ENCODE peak calls at places on chromosomes 5 and 9, in four cellular contexts. K is fibroblast of lung, F is AG04450, C is coronary artery. J is an unnamed sample.

GRCh38 chr5:36662291-36662851 is 56.0 kb downstream of the SLC1A3 start:
- DNase-seq in C (no peak), K (no peak), F (no peak), J (no peak)

GRCh38 chr5:74953961-74954720 is 88.0 kb upstream of the FAM169A start:
- DNase-seq in K (peak), C (no peak), F (no peak), J (no peak)

GRCh38 chr5:148909766-148910165 is 83.4 kb downstream of the ADRB2 start:
- DNase-seq in F (no peak), K (no peak), C (no peak), J (no peak)

GRCh38 chr5:93346301-93346700 is 234.7 kb downstream of the NR2F1-AS1 start:
- DNase-seq in C (no peak), K (no peak), F (no peak), J (no peak)

GRCh38 chr5:18553269-18553668 is 919.0 kb downstream of the TAF11L14 start:
- DNase-seq in C (no peak), F (no peak), K (no peak), J (no peak)

GRCh38 chr9:119487118-119487827 is 118.0 kb upstream of the BRINP1 start:
- DNase-seq in C (no peak), F (no peak), K (no peak), J (no peak)

GRCh38 chr5:10348258-10348657 is 5.2 kb upstream of the MARCHF6 start:
- DNase-seq in K (no peak), F (no peak), C (no peak), J (no peak)

GRCh38 chr5:172713113-172713808 is 57.7 kb downstream of the DUSP1 start:
- DNase-seq in F (no peak), C (no peak), K (peak), J (peak)

GRCh38 chr5:107554776-107555424 is 115.8 kb downstream of the EFNA5 start:
- DNase-seq in F (no peak), C (no peak), K (no peak), J (no peak)

GRCh38 chr5:20276061-20276958 is 288.3 kb upstream of the CDH18 start:
- DNase-seq in K (peak), F (peak), C (no peak), J (no peak)

GRCh38 chr5:68068204-68068603 is 147.4 kb upstream of the PIK3R1 start:
- DNase-seq in K (peak), C (no peak), F (no peak), J (no peak)

GRCh38 chr9:86041331-86041741 is 58.0 kb downstream of the GOLM1 start:
- DNase-seq in F (peak), K (peak), C (no peak), J (peak)

GRCh38 chr9:15430920-15431844 is 8.5 kb downstream of the SNAPC3 start:
- DNase-seq in K (no peak), C (no peak), F (no peak), J (no peak)

GRCh38 chr5:160463775-160464465 is 42.3 kb downstream of the PTTG1 start:
- DNase-seq in C (no peak), K (peak), F (no peak), J (no peak)

GRCh38 chr5:10596886-10597451 is 33.1 kb downstream of the ANKRD33B start:
- DNase-seq in K (no peak), F (no peak), C (no peak), J (peak)

GRCh38 chr5:18745988-18746615 is 1111.8 kb downstream of the TAF11L14 start:
- DNase-seq in F (no peak), C (no peak), K (peak), J (no peak)

GRCh38 chr9:6413365-6414263 is 615 bp downstream of the UHRF2 start:
- DNase-seq in F (no peak), K (no peak), C (peak), J (no peak)

GRCh38 chr5:34555699-34556513 is 100.2 kb upstream of the RAI14 start:
- DNase-seq in F (no peak), K (no peak), C (no peak), J (no peak)

GRCh38 chr9:70398145-70398556 is 16.3 kb downstream of the KLF9 start:
- DNase-seq in C (no peak), F (no peak), K (no peak), J (no peak)

GRCh38 chr9:104075801-104076753 is 18.0 kb upstream of the SMC2 start:
- DNase-seq in F (no peak), C (no peak), K (peak), J (no peak)

GRCh38 chr9:128056887-128057723 is 10.0 kb downstream of the NAIF1 start:
- DNase-seq in K (peak), F (no peak), C (no peak), J (no peak)

GRCh38 chr9:121958530-121958929 is 134.6 kb downstream of the TTLL11 start:
- DNase-seq in K (no peak), F (no peak), C (no peak), J (no peak)

GRCh38 chr9:6383551-6384225 is 29.3 kb upstream of the UHRF2 start:
- DNase-seq in K (peak), F (peak), C (no peak), J (no peak)

GRCh38 chr5:217860-218456 is at the start of the genes CCDC127 and SDHA:
- DNase-seq in F (peak), C (peak), K (peak), J (peak)
- TF ChIP-seq CTCF in F (peak), C (no peak), K (peak), J (peak)

GRCh38 chr9:68844196-68844595 is 139.2 kb downstream of the PIP5K1B start:
- DNase-seq in C (no peak), K (no peak), F (no peak), J (no peak)

GRCh38 chr9:68851657-68852056 is 146.6 kb downstream of the PIP5K1B start:
- DNase-seq in K (no peak), F (no peak), C (no peak), J (no peak)

GRCh38 chr9:68843239-68843638 is 138.2 kb downstream of the PIP5K1B start:
- DNase-seq in F (no peak), C (no peak), K (no peak), J (no peak)

GRCh38 chr9:68844623-68845612 is 139.9 kb downstream of the PIP5K1B start:
- DNase-seq in F (no peak), C (no peak), K (peak), J (no peak)

GRCh38 chr9:68847765-68848164 is 142.7 kb downstream of the PIP5K1B start:
- DNase-seq in C (no peak), K (no peak), F (no peak), J (no peak)
- TF ChIP-seq CTCF in C (no peak), K (no peak), F (no peak), J (no peak)

DNA sequence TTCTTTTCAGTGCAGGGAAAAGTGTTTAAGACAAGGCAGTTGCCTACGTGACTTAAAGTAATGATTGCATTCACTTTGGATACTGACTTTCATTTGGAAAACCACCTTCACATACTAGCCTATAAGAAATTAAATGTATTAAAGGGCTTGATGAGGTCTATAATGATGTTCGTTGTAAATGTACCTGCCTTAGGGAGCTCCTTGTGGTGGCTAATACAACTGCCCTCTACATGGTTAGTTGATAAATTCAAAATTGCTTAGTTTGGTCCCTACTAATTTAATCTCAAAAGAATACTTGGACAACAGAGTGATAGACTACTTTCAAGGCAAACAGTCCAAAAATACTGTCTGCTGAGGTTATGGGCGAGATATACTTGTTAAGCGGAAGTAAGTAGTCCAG is 3.8 kb downstream of the VLDLR start:
- DNase-seq in F (no peak), K (no peak), C (no peak), J (no peak)
- TF ChIP-seq CTCF in F (no peak), K (no peak), C (no peak), J (no peak)

GRCh38 chr5:50320131-50320749 is 120.8 kb downstream of the EMB start:
- DNase-seq in C (no peak), K (no peak), F (no peak), J (no peak)

GRCh38 chr5:50328193-50328729 is 112.8 kb downstream of the EMB start:
- DNase-seq in F (no peak), C (no peak), K (no peak), J (no peak)

DNA sequence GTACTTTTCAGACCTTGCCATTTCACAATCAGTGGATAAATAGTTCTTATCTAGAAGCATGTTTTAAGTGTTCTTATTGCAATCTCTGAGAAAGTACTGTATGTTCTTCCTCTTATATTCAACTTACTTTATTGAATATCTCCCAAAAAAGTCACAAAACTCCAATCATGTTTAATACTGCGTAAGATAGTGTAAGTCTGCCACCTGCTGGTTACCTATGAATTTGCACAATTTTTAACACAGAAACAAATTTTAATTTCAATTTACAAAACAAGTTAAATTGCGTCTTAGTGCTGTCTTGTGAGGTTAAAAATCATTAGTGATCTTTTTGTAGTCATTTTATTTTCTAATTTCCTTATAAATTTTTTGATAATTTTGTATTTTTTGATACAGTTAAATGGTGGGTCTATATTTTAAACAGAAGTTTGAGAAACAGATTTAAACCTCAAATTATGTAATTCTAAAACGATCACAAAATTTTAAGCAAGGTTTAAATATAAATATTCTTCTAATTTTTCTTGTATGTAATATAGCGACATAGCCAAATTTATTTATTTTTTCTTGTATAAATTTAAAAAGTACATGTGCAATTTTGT is 115.8 kb downstream of the EMB start:
- DNase-seq in F (no peak), C (no peak), K (peak), J (no peak)
- TF ChIP-seq CTCF in F (peak), C (peak), K (peak), J (peak)

DNA sequence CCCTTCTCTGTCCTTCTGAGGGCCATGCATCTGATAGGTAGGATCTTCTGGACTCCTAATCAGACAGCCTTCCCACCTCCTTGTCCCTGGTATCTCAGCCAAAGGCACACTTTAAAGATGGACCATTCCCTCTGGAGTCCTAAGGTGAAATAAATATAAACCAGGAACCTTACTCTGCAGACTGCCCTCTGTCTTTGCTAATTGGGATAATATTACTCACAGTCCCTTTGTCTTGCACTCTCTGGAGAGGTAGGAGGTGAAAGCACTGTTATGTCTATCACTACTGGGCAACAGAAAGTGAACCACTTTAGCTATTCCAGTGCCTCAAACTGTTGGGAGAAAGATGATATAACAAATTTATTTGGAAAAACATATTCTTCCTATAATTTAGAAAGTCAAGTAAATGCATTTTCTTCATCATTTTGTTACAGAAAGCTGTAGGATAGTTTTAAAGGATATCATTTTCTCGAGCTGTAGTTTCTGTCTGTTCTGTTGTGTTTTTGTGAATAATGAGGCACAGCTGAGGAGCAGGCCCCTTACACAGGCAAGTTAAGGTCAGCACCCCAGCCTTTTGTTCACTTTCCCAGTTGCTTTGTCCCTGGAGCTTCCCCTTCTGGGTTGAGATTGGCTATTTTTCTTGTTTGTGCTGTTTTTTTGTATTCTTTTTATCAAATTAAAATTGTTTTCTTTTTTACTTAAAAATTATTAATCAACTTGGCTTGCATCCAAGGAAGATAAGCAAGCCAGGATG is 213.6 kb upstream of the ACTBL2 start:
- DNase-seq in F (no peak), K (peak), C (no peak), J (no peak)
- TF ChIP-seq CTCF in F (no peak), K (no peak), C (no peak), J (no peak)

DNA sequence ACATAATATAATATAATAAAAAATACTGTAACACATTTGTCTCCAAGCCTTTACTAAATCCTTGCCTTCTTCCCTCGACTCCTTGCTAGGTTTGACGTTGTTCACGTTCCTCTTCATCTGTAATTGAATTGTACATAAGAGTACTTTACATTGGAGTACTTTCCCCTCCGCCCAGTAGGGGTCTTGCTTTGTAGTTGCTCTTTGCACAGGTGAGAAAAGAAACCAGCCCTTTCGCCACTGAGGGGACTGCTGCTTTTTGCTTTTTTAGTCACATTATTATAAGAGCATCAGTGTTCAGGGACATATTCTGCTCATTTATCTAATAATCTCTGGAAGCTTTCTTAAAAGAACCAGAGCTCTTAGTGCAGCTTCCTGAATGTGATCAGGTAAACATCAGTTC is 115.0 kb downstream of the CETN3 start:
- DNase-seq in K (no peak), F (no peak), C (no peak), J (no peak)
- TF ChIP-seq CTCF in K (no peak), F (no peak), C (no peak), J (no peak)